ENCODE peak calls at places on chromosomes 1 and 21, in eight cellular contexts. H, P, G, R, Q, W, J and F are unnamed samples.

GRCh38 chr1:19007491-19008441 is 51.3 kb upstream of the IFFO2 start:
- DNase-seq in J (no peak), G (no peak), Q (no peak), H (peak), P (peak), W (no peak), R (peak), F (no peak)

GRCh38 chr1:229159668-229160544 is 111.0 kb upstream of the RAB4A start:
- DNase-seq in P (no peak), H (peak), Q (no peak), R (no peak), J (no peak), W (no peak), G (no peak), F (no peak)

GRCh38 chr1:39827201-39827600 is 38.5 kb upstream of the BMP8B start:
- DNase-seq in P (peak), H (no peak), G (no peak), R (no peak), Q (no peak), W (no peak), J (no peak), F (no peak)

GRCh38 chr1:6460349-6461236 is 5.4 kb downstream of the TNFRSF25 start:
- DNase-seq in P (no peak), Q (no peak), R (no peak), J (no peak), G (no peak), W (no peak), H (no peak), F (peak)

GRCh38 chr1:240193699-240194098 is 102.0 kb downstream of the FMN2 start:
- DNase-seq in W (peak), R (no peak), Q (no peak), G (no peak), H (peak), P (no peak), J (no peak), F (no peak)

GRCh38 chr1:44808063-44808937 is at the start of gene BTBD19:
- DNase-seq in G (no peak), H (peak), J (peak), W (peak), Q (peak), P (peak), R (peak), F (peak)

GRCh38 chr21:42063578-42064521 is 7.3 kb upstream of the UMODL1 start:
- DNase-seq in H (no peak), G (no peak), W (no peak), P (no peak), J (no peak), Q (no peak), R (no peak), F (peak)

GRCh38 chr1:36420836-36421317 is 23.2 kb upstream of the LSM10 start:
- DNase-seq in W (peak), J (peak), Q (peak), P (peak), H (peak), G (peak), R (peak), F (peak)

GRCh38 chr1:114458208-114458777 is 52.7 kb downstream of the TRIM33 start:
- DNase-seq in R (no peak), W (peak), P (no peak), Q (peak), J (peak), G (no peak), H (no peak), F (no peak)

GRCh38 chr1:15941899-15942660 is 33.8 kb downstream of the ZBTB17 start:
- DNase-seq in J (no peak), Q (no peak), R (peak), H (no peak), W (no peak), G (no peak), P (no peak), F (no peak)

GRCh38 chr1:78274814-78275213 is 216.0 kb upstream of the PTGFR start:
- DNase-seq in J (peak), Q (peak), P (no peak), G (no peak), H (no peak), W (peak), R (no peak), F (no peak)

GRCh38 chr1:16324456-16324890 is 27.8 kb downstream of the FBXO42 start:
- DNase-seq in H (peak), R (no peak), J (peak), P (no peak), W (peak), G (peak), Q (peak), F (no peak)

GRCh38 chr1:146012703-146013565 is 8.6 kb downstream of the HJV start:
- DNase-seq in Q (peak), H (peak), R (peak), P (peak), W (peak), G (peak), J (peak), F (no peak)

GRCh38 chr1:114462963-114463362 is 48.0 kb downstream of the TRIM33 start:
- DNase-seq in R (no peak), G (no peak), Q (no peak), W (no peak), H (no peak), J (no peak), P (no peak), F (no peak)

GRCh38 chr1:160208179-160209040 is 3.2 kb downstream of the PEA15 start:
- DNase-seq in W (peak), G (no peak), J (no peak), Q (no peak), R (no peak), H (no peak), P (no peak), F (no peak)

GRCh38 chr1:156896490-156897033 is 3.0 kb downstream of the PEAR1 start:
- DNase-seq in H (peak), J (peak), P (peak), G (peak), W (peak), R (peak), Q (peak), F (peak)

GRCh38 chr1:26471498-26472329 is 526 bp upstream of the HMGN2 start:
- DNase-seq in H (peak), W (peak), G (peak), Q (peak), R (peak), P (peak), J (peak), F (peak)

GRCh38 chr21:43975469-43976098 is 36.5 kb upstream of the TRAPPC10 start:
- DNase-seq in W (peak), R (peak), G (peak), P (peak), Q (peak), J (peak), H (peak), F (peak)

GRCh38 chr1:3993606-3994375 is 93.7 kb upstream of the C1orf174 start:
- DNase-seq in R (no peak), J (no peak), P (no peak), W (no peak), H (no peak), Q (no peak), G (no peak), F (peak)

GRCh38 chr1:17874231-17874630 is 119.1 kb downstream of the ACTL8 start:
- DNase-seq in H (peak), P (no peak), R (no peak), G (no peak), W (peak), J (peak), Q (peak), F (no peak)

GRCh38 chr1:108107658-108108057 is 92.5 kb downstream of the SLC25A24 start:
- DNase-seq in W (peak), G (no peak), H (no peak), J (peak), Q (no peak), R (no peak), P (no peak), F (no peak)

GRCh38 chr1:197773856-197774255 is 1.4 kb downstream of the DENND1B start:
- DNase-seq in J (no peak), H (no peak), P (no peak), Q (peak), R (no peak), G (no peak), W (peak), F (no peak)

GRCh38 chr1:201792534-201793305 is 36.2 kb upstream of the IPO9 start:
- DNase-seq in H (peak), P (peak), G (peak), J (peak), Q (peak), R (peak), W (peak), F (peak)

GRCh38 chr1:147808025-147808424 is 47.6 kb upstream of the GJA5 start:
- DNase-seq in J (no peak), G (no peak), R (peak), P (no peak), H (peak), W (peak), Q (peak), F (no peak)

GRCh38 chr1:23322770-23323169 is 21.3 kb downstream of the HNRNPR start:
- DNase-seq in R (no peak), P (no peak), W (no peak), H (no peak), J (no peak), Q (no peak), G (no peak), F (no peak)

GRCh38 chr1:146029097-146029496 is 7.6 kb upstream of the HJV start:
- DNase-seq in P (no peak), G (no peak), Q (no peak), W (no peak), H (no peak), R (no peak), J (no peak), F (no peak)

GRCh38 chr1:16080422-16081150 is 7.1 kb upstream of the FAM131C start:
- DNase-seq in H (no peak), Q (no peak), P (no peak), J (no peak), G (no peak), R (no peak), W (no peak), F (no peak)

GRCh38 chr1:203769505-203770343 is 4.7 kb downstream of the LAX1 start:
- DNase-seq in P (peak), Q (peak), J (peak), W (peak), G (no peak), H (no peak), R (no peak), F (peak)

GRCh38 chr1:68470388-68470970 is 20.7 kb upstream of the RPE65 start:
- DNase-seq in W (peak), H (no peak), G (no peak), P (no peak), Q (peak), J (peak), R (no peak), F (no peak)

GRCh38 chr1:14778882-14779594 is 180.6 kb downstream of the KAZN start:
- DNase-seq in W (peak), H (peak), Q (peak), P (peak), R (peak), G (peak), J (peak), F (no peak)

GRCh38 chr1:32702599-32703478 is at the start of gene SYNC:
- DNase-seq in Q (peak), W (peak), J (peak), H (no peak), R (peak), P (peak), G (no peak), F (peak)

GRCh38 chr1:46017876-46018503 is 114.4 kb downstream of the PIK3R3 start:
- DNase-seq in H (no peak), R (no peak), W (no peak), Q (no peak), J (no peak), P (no peak), G (no peak), F (no peak)

GRCh38 chr1:46102769-46103476 is 29.5 kb downstream of the PIK3R3 start:
- DNase-seq in G (no peak), J (peak), W (peak), H (no peak), R (no peak), Q (no peak), P (no peak), F (no peak)

GRCh38 chr1:172976222-172977041 is 74.3 kb downstream of the TNFSF18 start:
- DNase-seq in H (no peak), G (no peak), Q (peak), P (no peak), W (peak), J (peak), R (no peak), F (no peak)

GRCh38 chr1:172979828-172980227 is 70.9 kb downstream of the TNFSF18 start:
- DNase-seq in P (no peak), H (no peak), J (no peak), R (no peak), Q (no peak), G (no peak), W (no peak), F (no peak)

GRCh38 chr1:172978595-172978994 is 72.1 kb downstream of the TNFSF18 start:
- DNase-seq in J (no peak), H (peak), R (no peak), Q (no peak), G (no peak), W (no peak), P (no peak), F (no peak)

GRCh38 chr1:172980456-172980855 is 70.3 kb downstream of the TNFSF18 start:
- DNase-seq in Q (peak), P (no peak), W (peak), R (no peak), G (no peak), J (peak), H (no peak), F (no peak)

GRCh38 chr1:172977296-172978027 is 73.3 kb downstream of the TNFSF18 start:
- DNase-seq in Q (peak), W (peak), P (no peak), R (no peak), H (no peak), J (no peak), G (no peak), F (no peak)
- H3K9ac ChIP-seq in Q (no peak), W (no peak), P (no peak), R (no peak), H (no peak), J (no peak), G (no peak), F (peak)

DNA sequence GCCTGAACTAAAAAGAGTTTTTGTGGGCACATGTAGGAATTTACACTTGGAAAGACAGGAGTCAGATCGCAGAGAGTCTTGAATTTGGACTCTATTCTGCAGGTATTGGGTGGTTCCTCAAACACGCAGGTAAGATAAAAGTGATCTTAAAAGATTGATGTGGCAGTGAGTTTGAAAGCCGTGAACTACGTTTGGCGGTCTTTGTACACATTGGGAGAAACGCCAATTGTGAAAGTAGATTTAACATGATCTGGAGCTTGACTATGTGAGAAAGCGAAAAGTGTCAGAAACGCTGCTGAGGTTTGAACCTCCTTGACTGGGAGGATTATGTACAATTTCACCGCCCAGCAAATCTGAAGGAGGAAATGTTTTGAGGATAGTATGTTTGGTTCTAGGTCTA is 1.5 kb upstream of the PPP2R5A start:
- DNase-seq in P (no peak), W (no peak), G (no peak), R (no peak), J (no peak), H (no peak), Q (no peak), F (no peak)
- H3K4me3 ChIP-seq in P (no peak), W (no peak), G (peak), R (peak), J (no peak), H (no peak), Q (no peak), F (no peak)

GRCh38 chr1:206037521-206037920 is 13.8 kb upstream of the CTSE start:
- DNase-seq in Q (no peak), J (no peak), H (no peak), W (no peak), R (no peak), P (no peak), G (no peak), F (no peak)
- H3K9ac ChIP-seq in Q (no peak), J (no peak), H (no peak), W (no peak), R (no peak), P (no peak), G (no peak), F (no peak)

DNA sequence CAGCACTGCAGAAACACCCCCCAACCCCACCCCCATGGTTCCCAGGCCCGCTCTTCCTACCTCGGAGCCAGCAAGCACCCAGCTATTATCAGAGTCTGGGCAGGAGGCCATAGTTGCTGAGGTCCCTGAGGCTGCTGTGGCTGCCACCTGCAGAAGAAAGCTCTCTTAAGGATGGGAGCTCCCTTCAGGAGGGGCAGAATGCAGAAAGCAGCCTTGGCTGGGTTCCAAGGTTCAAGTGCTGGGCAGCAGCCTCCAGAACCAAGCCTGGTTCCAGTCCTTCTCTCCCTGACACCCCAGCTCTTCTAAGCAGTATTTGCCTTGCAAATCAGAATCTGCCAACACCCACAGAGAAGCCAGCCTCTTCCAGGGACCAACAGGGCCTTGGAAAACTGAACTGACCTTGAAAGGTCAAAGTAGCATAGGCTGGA is 2.3 kb downstream of the PBXIP1 start:
- DNase-seq in Q (no peak), G (no peak), P (no peak), R (no peak), J (no peak), W (no peak), H (no peak), F (no peak)
- H3K4me3 ChIP-seq in Q (no peak), G (no peak), P (no peak), R (no peak), J (no peak), W (no peak), H (no peak), F (peak)

GRCh38 chr1:165829888-165830287 is 2.5 kb downstream of the UCK2 start:
- DNase-seq in R (no peak), P (no peak), Q (no peak), W (no peak), H (no peak), J (no peak), G (no peak), F (no peak)
- H3K9ac ChIP-seq in R (peak), P (no peak), Q (no peak), W (peak), H (no peak), J (peak), G (no peak), F (no peak)

GRCh38 chr1:41454406-41454805 is 30.1 kb downstream of the EDN2 start:
- DNase-seq in P (no peak), H (no peak), J (no peak), Q (peak), R (no peak), G (no peak), W (peak), F (no peak)
- H3K4me3 ChIP-seq in P (no peak), H (no peak), J (no peak), Q (no peak), R (no peak), G (no peak), W (no peak), F (no peak)

DNA sequence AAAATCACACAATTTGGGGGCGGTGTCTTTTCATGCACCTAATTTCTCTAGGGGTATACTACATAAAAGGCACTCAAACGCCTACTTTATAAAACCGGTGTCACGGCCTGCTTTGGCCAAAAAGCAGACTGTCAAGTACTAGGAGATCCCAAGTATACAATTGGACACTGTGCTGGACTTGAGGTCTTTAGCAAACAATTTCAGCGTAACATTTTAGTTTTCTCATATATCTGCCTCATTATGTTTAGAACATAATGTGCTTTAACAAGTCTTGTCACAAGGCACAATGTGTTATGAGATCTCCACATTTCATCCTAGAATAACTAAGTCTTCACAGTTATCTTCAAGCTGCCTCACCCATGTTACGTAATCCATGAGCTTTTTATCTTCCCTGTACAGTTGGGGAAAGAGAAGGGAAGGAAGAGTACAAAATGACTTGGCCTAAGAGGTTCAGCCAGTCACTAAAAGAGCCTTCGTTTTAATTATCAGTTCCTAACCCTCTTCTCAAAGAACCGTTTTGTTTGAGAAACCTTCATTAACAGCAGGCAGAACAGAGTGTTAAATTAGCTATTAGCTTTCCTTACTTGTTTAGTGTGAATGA is 1.7 kb downstream of the SSX2IP start:
- DNase-seq in G (no peak), W (peak), P (no peak), J (no peak), Q (no peak), H (no peak), R (no peak), F (no peak)
- H3K9ac ChIP-seq in G (peak), W (no peak), P (no peak), J (no peak), Q (no peak), H (no peak), R (peak), F (peak)